ENCODE peak calls at places on chromosomes 7 and 10, in five cellular contexts. T is tibial nerve, Q is tibial artery, I is neural progenitor cell, R is adipocyte. X is an unnamed sample. For H3K4me1 and H3K36me3, the result is how much of the 10 kb centered on the place peaks cover.

GRCh38 chr10:119370972-119371703 is 163.8 kb downstream of the GRK5 start:
- DNase-seq in T (peak), Q (peak), I (no peak), R (peak), X (no peak)

GRCh38 chr7:48041665-48041995 is 6.3 kb downstream of the C7orf57 start:
- DNase-seq in T (no peak), Q (no peak), I (no peak), R (peak), X (no peak)

GRCh38 chr7:50667338-50667737 is 102.1 kb upstream of the DDC start:
- DNase-seq in T (no peak), Q (peak), I (no peak), R (no peak), X (no peak)

GRCh38 chr7:143214789-143215679 is 6.8 kb upstream of the TAS2R40 start:
- DNase-seq in T (no peak), Q (peak), I (peak), R (peak), X (peak)

GRCh38 chr7:74654811-74655210 is 2.7 kb upstream of the GTF2I start:
- DNase-seq in T (no peak), Q (no peak), I (no peak), R (no peak), X (no peak)

GRCh38 chr7:98294326-98294725 is 12.8 kb downstream of the BRI3 start:
- DNase-seq in T (no peak), Q (no peak), I (no peak), R (no peak), X (no peak)

GRCh38 chr7:150986099-150986512 is 4.7 kb upstream of the NOS3 start:
- DNase-seq in T (peak), Q (peak), I (peak), R (peak), X (no peak)

GRCh38 chr10:122116331-122116730 is 127.4 kb downstream of the TACC2 start:
- DNase-seq in T (no peak), Q (no peak), I (no peak), R (no peak), X (no peak)

GRCh38 chr10:121154846-121155245 is 303.7 kb downstream of the WDR11 start:
- DNase-seq in T (no peak), Q (no peak), I (no peak), R (no peak), X (no peak)

GRCh38 chr10:110965216-110965615 is 45.8 kb downstream of the SHOC2 start:
- DNase-seq in T (no peak), Q (no peak), I (no peak), R (no peak), X (no peak)

GRCh38 chr7:37047260-37047659 is 323.0 kb upstream of the AOAH start:
- DNase-seq in T (no peak), Q (no peak), I (no peak), R (no peak), X (no peak)

GRCh38 chr10:100996678-100997363 is 2.8 kb upstream of the LZTS2 start:
- DNase-seq in T (no peak), Q (no peak), I (peak), R (peak), X (peak)

GRCh38 chr10:112456533-112456932 is 9.5 kb downstream of the VTI1A start:
- DNase-seq in T (no peak), Q (no peak), I (no peak), R (no peak), X (no peak)

GRCh38 chr7:157470699-157471098 is 133.9 kb downstream of the DNAJB6 start:
- DNase-seq in T (no peak), Q (no peak), I (no peak), R (no peak), X (no peak)

GRCh38 chr7:85041599-85042216 is 145.1 kb downstream of the SEMA3D start:
- DNase-seq in T (peak), Q (peak), I (peak), R (peak), X (peak)

GRCh38 chr10:43871004-43871439 is 222.3 kb upstream of the ZNF32 start:
- DNase-seq in T (no peak), Q (no peak), I (no peak), R (no peak), X (no peak)

GRCh38 chr7:73701357-73701995 is 18.0 kb downstream of the STX1A start:
- DNase-seq in T (no peak), Q (no peak), I (peak), R (peak), X (no peak)

GRCh38 chr10:79074732-79075131 is 6.0 kb downstream of the ZMIZ1 start:
- DNase-seq in T (no peak), Q (no peak), I (peak), R (no peak), X (no peak)

GRCh38 chr10:79071535-79071923 is 2.8 kb downstream of the ZMIZ1 start:
- DNase-seq in T (no peak), Q (no peak), I (no peak), R (no peak), X (no peak)

GRCh38 chr10:79072041-79072441 is 3.3 kb downstream of the ZMIZ1 start:
- DNase-seq in T (no peak), Q (peak), I (no peak), R (no peak), X (no peak)

GRCh38 chr10:79073784-79074432 is 5.1 kb downstream of the ZMIZ1 start:
- DNase-seq in T (no peak), Q (peak), I (no peak), R (no peak), X (no peak)

GRCh38 chr10:79072994-79073654 is 4.4 kb downstream of the ZMIZ1 start:
- DNase-seq in T (no peak), Q (no peak), I (no peak), R (no peak), X (no peak)
- H3K4me1 ChIP-seq in T (under half), Q (half or more), I (under half), R (half or more), X (half or more)

DNA sequence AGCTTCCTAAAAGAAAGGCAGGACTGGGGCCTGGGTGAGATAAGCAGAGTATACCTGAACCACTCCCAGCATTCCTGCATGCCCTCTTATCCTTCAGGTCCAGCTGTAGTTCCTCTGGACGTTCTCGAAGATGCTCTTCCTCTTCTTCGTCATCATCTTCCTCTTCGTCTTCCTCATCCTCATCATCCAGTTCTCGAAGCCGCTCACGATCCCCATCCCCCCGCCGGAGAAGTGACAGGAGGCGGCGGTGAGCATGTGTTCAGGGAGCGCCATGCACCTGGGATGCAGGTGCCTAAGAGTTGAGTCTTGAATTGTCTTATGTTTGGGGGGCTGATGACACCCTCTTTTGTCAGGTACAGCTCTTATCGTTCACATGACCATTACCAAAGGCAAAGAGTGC is 3.9 kb upstream of the NOLC1 start:
- DNase-seq in T (no peak), Q (no peak), I (no peak), R (no peak), X (no peak)
- H3K36me3 ChIP-seq in T (half or more), Q (half or more), I (under half), R (half or more), X (under half)

GRCh38 chr10:114363745-114364460 is 40.4 kb downstream of the AFAP1L2 start:
- DNase-seq in T (no peak), Q (no peak), I (no peak), R (no peak), X (no peak)
- H3K4me1 ChIP-seq in T (under half), Q (under half), I (under half), R (under half), X (under half)

GRCh38 chr7:32299133-32299702 is 191.0 kb downstream of the LSM5 start:
- DNase-seq in T (peak), Q (no peak), I (peak), R (no peak), X (no peak)

GRCh38 chr7:32293833-32294232 is 196.3 kb downstream of the LSM5 start:
- DNase-seq in T (no peak), Q (no peak), I (no peak), R (no peak), X (no peak)

GRCh38 chr7:32301427-32301826 is 188.8 kb downstream of the LSM5 start:
- DNase-seq in T (no peak), Q (no peak), I (no peak), R (no peak), X (no peak)

DNA sequence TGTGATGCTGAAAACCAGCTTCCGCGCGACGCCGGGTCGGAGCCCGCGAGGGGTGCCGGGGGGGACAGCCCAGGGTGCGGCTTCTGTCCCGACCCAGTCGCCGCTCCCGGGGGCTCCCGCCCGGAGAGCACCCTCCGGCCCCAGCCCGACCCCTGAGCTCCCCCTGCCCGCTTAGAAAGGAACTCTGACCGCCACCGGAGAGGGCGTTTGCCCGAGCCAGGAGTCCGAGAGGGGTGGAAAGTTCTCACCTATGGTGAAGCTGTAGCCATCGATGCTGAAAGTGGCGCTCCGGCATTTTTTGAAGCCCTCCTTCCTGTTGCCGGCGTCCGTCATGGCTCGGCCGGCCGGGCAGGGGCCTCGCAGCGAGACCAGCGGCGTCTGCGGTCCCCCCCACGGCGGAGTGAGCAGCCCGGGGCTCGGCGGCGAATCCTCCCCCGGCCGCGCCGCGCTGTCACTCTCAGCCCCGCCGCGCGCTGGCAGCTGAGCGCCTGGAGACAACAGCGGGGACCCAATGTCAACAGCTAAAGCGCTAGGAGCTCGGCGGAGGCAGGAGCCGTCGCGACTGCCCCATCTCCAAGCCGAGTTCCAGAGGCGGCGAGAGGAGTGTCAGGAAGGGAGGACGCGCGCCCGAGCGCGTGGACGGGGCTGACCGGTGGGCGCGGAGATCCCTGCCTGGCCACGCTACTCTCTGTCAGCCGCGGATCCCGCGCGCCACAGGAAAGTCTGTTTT is 191.6 kb downstream of the LSM5 start:
- DNase-seq in T (no peak), Q (no peak), I (peak), R (peak), X (no peak)
- H3K36me3 ChIP-seq in T (under half), Q (under half), I (under half), R (under half), X (under half)

GRCh38 chr10:17214486-17214885 is 13.0 kb upstream of the TRDMT1 start:
- DNase-seq in T (no peak), Q (no peak), I (no peak), R (peak), X (no peak)
- H3K4me1 ChIP-seq in T (under half), Q (under half), I (under half), R (half or more), X (under half)

DNA sequence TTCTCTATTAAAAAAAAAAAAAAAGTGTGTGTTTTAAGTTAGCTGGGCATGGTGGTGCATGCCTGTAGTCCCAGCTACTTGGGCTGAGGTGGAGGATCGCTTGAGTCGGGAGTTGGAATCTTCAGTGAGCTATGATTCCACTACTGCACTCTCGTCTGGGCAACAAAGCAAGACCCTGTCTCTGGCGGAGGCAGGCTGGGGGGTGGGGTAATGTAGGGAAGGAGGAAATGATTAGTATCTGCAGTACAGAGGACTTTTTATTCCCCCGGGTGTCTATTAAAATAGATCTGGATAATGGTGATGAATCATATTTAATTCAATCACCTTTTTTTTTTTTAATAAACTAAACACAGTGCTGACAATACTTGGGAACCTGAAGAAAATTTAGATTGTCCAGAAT is 6.5 kb downstream of the CBX3 start:
- DNase-seq in T (no peak), Q (no peak), I (no peak), R (no peak), X (no peak)
- H3K36me3 ChIP-seq in T (half or more), Q (half or more), I (half or more), R (half or more), X (under half)

GRCh38 chr10:95273393-95274312 is 17.1 kb downstream of the PDLIM1 start:
- DNase-seq in T (no peak), Q (peak), I (no peak), R (peak), X (no peak)
- H3K4me1 ChIP-seq in T (under half), Q (half or more), I (under half), R (half or more), X (under half)

DNA sequence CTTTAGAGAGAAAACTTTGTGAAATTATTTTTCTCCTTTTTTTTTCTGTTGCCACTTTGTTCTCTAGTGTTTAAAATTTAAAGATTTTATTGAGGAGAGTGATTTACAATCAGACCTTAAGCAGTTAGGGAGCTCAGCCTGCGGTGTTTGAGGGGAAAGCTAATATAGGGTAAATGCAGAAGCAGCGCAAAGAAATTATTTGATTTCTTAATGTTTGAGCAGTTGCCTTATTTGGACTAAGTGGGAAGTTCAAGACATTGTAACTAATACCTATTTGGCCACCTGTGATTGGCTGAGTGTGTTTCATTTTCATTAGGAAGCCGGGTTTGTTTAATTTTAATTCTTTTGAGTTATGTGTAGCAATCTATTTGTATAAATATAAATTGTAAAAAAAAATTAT is 25.3 kb downstream of the WAC start:
- DNase-seq in T (no peak), Q (no peak), I (no peak), R (no peak), X (no peak)
- H3K36me3 ChIP-seq in T (under half), Q (under half), I (under half), R (half or more), X (under half)

DNA sequence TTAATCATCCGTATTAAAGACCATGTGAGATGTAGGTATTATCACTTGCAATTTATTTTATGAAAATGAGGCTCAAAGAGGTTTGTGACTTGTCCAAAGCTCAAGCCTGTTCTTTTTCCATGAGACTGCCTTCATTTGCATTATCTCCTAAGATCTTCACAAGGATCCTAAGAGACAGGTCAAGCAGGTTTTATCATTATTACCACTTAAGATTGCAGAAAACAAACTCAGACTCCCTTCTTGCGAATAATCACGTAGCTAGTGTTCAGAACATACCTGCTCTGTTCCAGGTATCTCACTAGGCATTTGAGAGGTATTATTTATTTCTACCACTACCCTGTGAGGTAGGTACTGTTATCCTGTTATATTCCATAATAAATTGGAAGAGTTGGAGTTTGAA is 64.8 kb downstream of the ZNRF2 start:
- DNase-seq in T (no peak), Q (no peak), I (no peak), R (no peak), X (no peak)
- H3K4me1 ChIP-seq in T (under half), Q (under half), I (half or more), R (under half), X (under half)

GRCh38 chr7:112346381-112347060 is 103.7 kb upstream of the IFRD1 start:
- DNase-seq in T (no peak), Q (no peak), I (no peak), R (no peak), X (no peak)

GRCh38 chr7:112337177-112337576 is 113.1 kb upstream of the IFRD1 start:
- DNase-seq in T (no peak), Q (no peak), I (no peak), R (no peak), X (no peak)

GRCh38 chr7:112338786-112339185 is 111.5 kb upstream of the IFRD1 start:
- DNase-seq in T (no peak), Q (no peak), I (no peak), R (no peak), X (no peak)

GRCh38 chr7:112337892-112338291 is 112.4 kb upstream of the IFRD1 start:
- DNase-seq in T (no peak), Q (no peak), I (no peak), R (no peak), X (no peak)

GRCh38 chr7:112341464-112341863 is 108.8 kb upstream of the IFRD1 start:
- DNase-seq in T (no peak), Q (no peak), I (no peak), R (no peak), X (no peak)
- H3K36me3 ChIP-seq in T (half or more), Q (half or more), I (under half), R (half or more), X (under half)